ENCODE peak calls at places on chromosomes 6 and 20, in seven cellular contexts. One of them, this sample, is unnamed.

GRCh38 chr6:31609519-31610406 is 5.3 kb upstream of the AIF1 start:
- DNase-seq in astrocyte of the cerebellum: no peak
- DNase-seq in activated T-cell treated with anti-CD3 and anti-CD28 coated beads, Interleukin-2, amount 50 U/mL, for 4 hours: no peak
- DNase-seq in Right ventricle myocardium superior: no peak
- DNase-seq in spleen: no peak
- DNase-seq in keratinocyte: no peak
- DNase-seq in stimulated activated CD8-positive, alpha-beta memory T cell treated with anti-CD3 and anti-CD28 coated beads, Interleukin-2, amount 100 ng/mL, for 1 hour: no peak
- DNase-seq in this sample: no peak

GRCh38 chr6:76770166-76770565 is 693.1 kb downstream of the HTR1B start:
- DNase-seq in stimulated activated CD8-positive, alpha-beta memory T cell treated with anti-CD3 and anti-CD28 coated beads, Interleukin-2, amount 100 ng/mL, for 1 hour: no peak
- DNase-seq in spleen: no peak
- DNase-seq in activated T-cell treated with anti-CD3 and anti-CD28 coated beads, Interleukin-2, amount 50 U/mL, for 4 hours: no peak
- DNase-seq in astrocyte of the cerebellum: no peak
- DNase-seq in Right ventricle myocardium superior: no peak
- DNase-seq in keratinocyte: no peak
- DNase-seq in this sample: peak

GRCh38 chr6:46325561-46326525 is 155.1 kb upstream of the ENPP5 start:
- DNase-seq in keratinocyte: no peak
- DNase-seq in astrocyte of the cerebellum: peak
- DNase-seq in activated T-cell treated with anti-CD3 and anti-CD28 coated beads, Interleukin-2, amount 50 U/mL, for 4 hours: no peak
- DNase-seq in spleen: peak
- DNase-seq in Right ventricle myocardium superior: peak
- DNase-seq in stimulated activated CD8-positive, alpha-beta memory T cell treated with anti-CD3 and anti-CD28 coated beads, Interleukin-2, amount 100 ng/mL, for 1 hour: no peak
- DNase-seq in this sample: peak

GRCh38 chr6:161507375-161507774 is 233.5 kb upstream of the AGPAT4 start:
- DNase-seq in spleen: no peak
- DNase-seq in stimulated activated CD8-positive, alpha-beta memory T cell treated with anti-CD3 and anti-CD28 coated beads, Interleukin-2, amount 100 ng/mL, for 1 hour: no peak
- DNase-seq in keratinocyte: no peak
- DNase-seq in Right ventricle myocardium superior: no peak
- DNase-seq in activated T-cell treated with anti-CD3 and anti-CD28 coated beads, Interleukin-2, amount 50 U/mL, for 4 hours: no peak
- DNase-seq in astrocyte of the cerebellum: no peak
- DNase-seq in this sample: no peak

GRCh38 chr20:13231031-13231752 is 10.1 kb downstream of the ISM1 start:
- DNase-seq in spleen: no peak
- DNase-seq in keratinocyte: peak
- DNase-seq in astrocyte of the cerebellum: no peak
- DNase-seq in stimulated activated CD8-positive, alpha-beta memory T cell treated with anti-CD3 and anti-CD28 coated beads, Interleukin-2, amount 100 ng/mL, for 1 hour: no peak
- DNase-seq in Right ventricle myocardium superior: no peak
- DNase-seq in activated T-cell treated with anti-CD3 and anti-CD28 coated beads, Interleukin-2, amount 50 U/mL, for 4 hours: peak
- DNase-seq in this sample: no peak

GRCh38 chr6:90538651-90539050 is 48.2 kb downstream of the MAP3K7 start:
- DNase-seq in spleen: no peak
- DNase-seq in stimulated activated CD8-positive, alpha-beta memory T cell treated with anti-CD3 and anti-CD28 coated beads, Interleukin-2, amount 100 ng/mL, for 1 hour: no peak
- DNase-seq in keratinocyte: no peak
- DNase-seq in activated T-cell treated with anti-CD3 and anti-CD28 coated beads, Interleukin-2, amount 50 U/mL, for 4 hours: no peak
- DNase-seq in Right ventricle myocardium superior: no peak
- DNase-seq in astrocyte of the cerebellum: no peak
- DNase-seq in this sample: peak

GRCh38 chr6:32244270-32244669 is 20.4 kb upstream of the NOTCH4 start:
- DNase-seq in astrocyte of the cerebellum: no peak
- DNase-seq in keratinocyte: no peak
- DNase-seq in activated T-cell treated with anti-CD3 and anti-CD28 coated beads, Interleukin-2, amount 50 U/mL, for 4 hours: no peak
- DNase-seq in stimulated activated CD8-positive, alpha-beta memory T cell treated with anti-CD3 and anti-CD28 coated beads, Interleukin-2, amount 100 ng/mL, for 1 hour: no peak
- DNase-seq in Right ventricle myocardium superior: no peak
- DNase-seq in spleen: no peak
- DNase-seq in this sample: no peak

GRCh38 chr6:38612386-38612965 is 27.3 kb downstream of the BTBD9 start:
- DNase-seq in stimulated activated CD8-positive, alpha-beta memory T cell treated with anti-CD3 and anti-CD28 coated beads, Interleukin-2, amount 100 ng/mL, for 1 hour: no peak
- DNase-seq in astrocyte of the cerebellum: no peak
- DNase-seq in keratinocyte: no peak
- DNase-seq in spleen: no peak
- DNase-seq in Right ventricle myocardium superior: no peak
- DNase-seq in activated T-cell treated with anti-CD3 and anti-CD28 coated beads, Interleukin-2, amount 50 U/mL, for 4 hours: no peak
- DNase-seq in this sample: peak

GRCh38 chr6:28974505-28974904 is 30.6 kb downstream of the ZNF311 start:
- DNase-seq in spleen: no peak
- DNase-seq in stimulated activated CD8-positive, alpha-beta memory T cell treated with anti-CD3 and anti-CD28 coated beads, Interleukin-2, amount 100 ng/mL, for 1 hour: no peak
- DNase-seq in activated T-cell treated with anti-CD3 and anti-CD28 coated beads, Interleukin-2, amount 50 U/mL, for 4 hours: no peak
- DNase-seq in keratinocyte: no peak
- DNase-seq in astrocyte of the cerebellum: no peak
- DNase-seq in Right ventricle myocardium superior: no peak
- DNase-seq in this sample: no peak

GRCh38 chr6:156557269-156557885 is 219.8 kb upstream of the ARID1B start:
- DNase-seq in Right ventricle myocardium superior: peak
- DNase-seq in activated T-cell treated with anti-CD3 and anti-CD28 coated beads, Interleukin-2, amount 50 U/mL, for 4 hours: no peak
- DNase-seq in keratinocyte: no peak
- DNase-seq in spleen: peak
- DNase-seq in astrocyte of the cerebellum: peak
- DNase-seq in stimulated activated CD8-positive, alpha-beta memory T cell treated with anti-CD3 and anti-CD28 coated beads, Interleukin-2, amount 100 ng/mL, for 1 hour: no peak
- DNase-seq in this sample: peak

GRCh38 chr20:50636601-50637539 is 54.5 kb downstream of the RIPOR3 start:
- DNase-seq in keratinocyte: no peak
- DNase-seq in activated T-cell treated with anti-CD3 and anti-CD28 coated beads, Interleukin-2, amount 50 U/mL, for 4 hours: no peak
- DNase-seq in stimulated activated CD8-positive, alpha-beta memory T cell treated with anti-CD3 and anti-CD28 coated beads, Interleukin-2, amount 100 ng/mL, for 1 hour: no peak
- DNase-seq in astrocyte of the cerebellum: no peak
- DNase-seq in Right ventricle myocardium superior: no peak
- DNase-seq in spleen: no peak
- DNase-seq in this sample: peak

GRCh38 chr20:23152902-23153301 is 66.8 kb upstream of the CD93 start:
- DNase-seq in activated T-cell treated with anti-CD3 and anti-CD28 coated beads, Interleukin-2, amount 50 U/mL, for 4 hours: no peak
- DNase-seq in spleen: no peak
- DNase-seq in Right ventricle myocardium superior: no peak
- DNase-seq in astrocyte of the cerebellum: no peak
- DNase-seq in keratinocyte: no peak
- DNase-seq in stimulated activated CD8-positive, alpha-beta memory T cell treated with anti-CD3 and anti-CD28 coated beads, Interleukin-2, amount 100 ng/mL, for 1 hour: no peak
- DNase-seq in this sample: no peak

GRCh38 chr6:36033935-36034334 is 6.3 kb downstream of the MAPK14 start:
- DNase-seq in stimulated activated CD8-positive, alpha-beta memory T cell treated with anti-CD3 and anti-CD28 coated beads, Interleukin-2, amount 100 ng/mL, for 1 hour: no peak
- DNase-seq in astrocyte of the cerebellum: no peak
- DNase-seq in spleen: no peak
- DNase-seq in Right ventricle myocardium superior: no peak
- DNase-seq in keratinocyte: no peak
- DNase-seq in activated T-cell treated with anti-CD3 and anti-CD28 coated beads, Interleukin-2, amount 50 U/mL, for 4 hours: peak
- DNase-seq in this sample: peak

GRCh38 chr20:46746972-46747371 is 37.5 kb downstream of the SLC2A10 start:
- DNase-seq in spleen: no peak
- DNase-seq in astrocyte of the cerebellum: no peak
- DNase-seq in keratinocyte: no peak
- DNase-seq in Right ventricle myocardium superior: no peak
- DNase-seq in activated T-cell treated with anti-CD3 and anti-CD28 coated beads, Interleukin-2, amount 50 U/mL, for 4 hours: no peak
- DNase-seq in stimulated activated CD8-positive, alpha-beta memory T cell treated with anti-CD3 and anti-CD28 coated beads, Interleukin-2, amount 100 ng/mL, for 1 hour: no peak
- DNase-seq in this sample: peak

GRCh38 chr6:57257911-57258541 is 35.9 kb upstream of the RAB23 start:
- DNase-seq in activated T-cell treated with anti-CD3 and anti-CD28 coated beads, Interleukin-2, amount 50 U/mL, for 4 hours: no peak
- DNase-seq in stimulated activated CD8-positive, alpha-beta memory T cell treated with anti-CD3 and anti-CD28 coated beads, Interleukin-2, amount 100 ng/mL, for 1 hour: no peak
- DNase-seq in astrocyte of the cerebellum: peak
- DNase-seq in keratinocyte: no peak
- DNase-seq in spleen: no peak
- DNase-seq in Right ventricle myocardium superior: no peak
- DNase-seq in this sample: peak

GRCh38 chr6:154986787-154987235 is 8.3 kb upstream of the TIAM2 start:
- DNase-seq in astrocyte of the cerebellum: no peak
- DNase-seq in keratinocyte: no peak
- DNase-seq in Right ventricle myocardium superior: no peak
- DNase-seq in stimulated activated CD8-positive, alpha-beta memory T cell treated with anti-CD3 and anti-CD28 coated beads, Interleukin-2, amount 100 ng/mL, for 1 hour: no peak
- DNase-seq in activated T-cell treated with anti-CD3 and anti-CD28 coated beads, Interleukin-2, amount 50 U/mL, for 4 hours: no peak
- DNase-seq in spleen: no peak
- DNase-seq in this sample: peak

GRCh38 chr6:155301867-155302266 is 12.4 kb downstream of the TFB1M start:
- DNase-seq in Right ventricle myocardium superior: no peak
- DNase-seq in stimulated activated CD8-positive, alpha-beta memory T cell treated with anti-CD3 and anti-CD28 coated beads, Interleukin-2, amount 100 ng/mL, for 1 hour: no peak
- DNase-seq in astrocyte of the cerebellum: peak
- DNase-seq in activated T-cell treated with anti-CD3 and anti-CD28 coated beads, Interleukin-2, amount 50 U/mL, for 4 hours: no peak
- DNase-seq in keratinocyte: no peak
- DNase-seq in spleen: no peak
- DNase-seq in this sample: peak

GRCh38 chr6:135334169-135334568 is 153.1 kb downstream of the MYB start:
- DNase-seq in activated T-cell treated with anti-CD3 and anti-CD28 coated beads, Interleukin-2, amount 50 U/mL, for 4 hours: no peak
- DNase-seq in keratinocyte: no peak
- DNase-seq in stimulated activated CD8-positive, alpha-beta memory T cell treated with anti-CD3 and anti-CD28 coated beads, Interleukin-2, amount 100 ng/mL, for 1 hour: no peak
- DNase-seq in Right ventricle myocardium superior: no peak
- DNase-seq in spleen: no peak
- DNase-seq in astrocyte of the cerebellum: no peak
- DNase-seq in this sample: peak

GRCh38 chr6:14059791-14060436 is 57.7 kb upstream of the CD83 start:
- DNase-seq in stimulated activated CD8-positive, alpha-beta memory T cell treated with anti-CD3 and anti-CD28 coated beads, Interleukin-2, amount 100 ng/mL, for 1 hour: no peak
- DNase-seq in spleen: no peak
- DNase-seq in astrocyte of the cerebellum: no peak
- DNase-seq in activated T-cell treated with anti-CD3 and anti-CD28 coated beads, Interleukin-2, amount 50 U/mL, for 4 hours: no peak
- DNase-seq in Right ventricle myocardium superior: peak
- DNase-seq in keratinocyte: no peak
- DNase-seq in this sample: no peak

GRCh38 chr6:119209452-119210205 is 131.2 kb upstream of the FAM184A start:
- DNase-seq in activated T-cell treated with anti-CD3 and anti-CD28 coated beads, Interleukin-2, amount 50 U/mL, for 4 hours: no peak
- DNase-seq in stimulated activated CD8-positive, alpha-beta memory T cell treated with anti-CD3 and anti-CD28 coated beads, Interleukin-2, amount 100 ng/mL, for 1 hour: no peak
- DNase-seq in Right ventricle myocardium superior: no peak
- DNase-seq in astrocyte of the cerebellum: no peak
- DNase-seq in keratinocyte: no peak
- DNase-seq in spleen: no peak
- DNase-seq in this sample: no peak

GRCh38 chr20:49403911-49404310 is 78.6 kb downstream of the KCNB1 start:
- DNase-seq in activated T-cell treated with anti-CD3 and anti-CD28 coated beads, Interleukin-2, amount 50 U/mL, for 4 hours: no peak
- DNase-seq in keratinocyte: no peak
- DNase-seq in Right ventricle myocardium superior: no peak
- DNase-seq in stimulated activated CD8-positive, alpha-beta memory T cell treated with anti-CD3 and anti-CD28 coated beads, Interleukin-2, amount 100 ng/mL, for 1 hour: no peak
- DNase-seq in astrocyte of the cerebellum: no peak
- DNase-seq in spleen: no peak
- DNase-seq in this sample: no peak

GRCh38 chr6:170172406-170172805 is 118.5 kb downstream of the DLL1 start:
- DNase-seq in Right ventricle myocardium superior: no peak
- DNase-seq in activated T-cell treated with anti-CD3 and anti-CD28 coated beads, Interleukin-2, amount 50 U/mL, for 4 hours: no peak
- DNase-seq in keratinocyte: no peak
- DNase-seq in stimulated activated CD8-positive, alpha-beta memory T cell treated with anti-CD3 and anti-CD28 coated beads, Interleukin-2, amount 100 ng/mL, for 1 hour: no peak
- DNase-seq in spleen: peak
- DNase-seq in astrocyte of the cerebellum: no peak
- DNase-seq in this sample: no peak

GRCh38 chr6:158406736-158407135 is 94.5 kb downstream of the TULP4 start:
- DNase-seq in stimulated activated CD8-positive, alpha-beta memory T cell treated with anti-CD3 and anti-CD28 coated beads, Interleukin-2, amount 100 ng/mL, for 1 hour: no peak
- DNase-seq in spleen: no peak
- DNase-seq in activated T-cell treated with anti-CD3 and anti-CD28 coated beads, Interleukin-2, amount 50 U/mL, for 4 hours: no peak
- DNase-seq in Right ventricle myocardium superior: no peak
- DNase-seq in astrocyte of the cerebellum: no peak
- DNase-seq in keratinocyte: no peak
- DNase-seq in this sample: peak

GRCh38 chr20:25088267-25088666 is 6.3 kb upstream of the VSX1 start:
- DNase-seq in stimulated activated CD8-positive, alpha-beta memory T cell treated with anti-CD3 and anti-CD28 coated beads, Interleukin-2, amount 100 ng/mL, for 1 hour: no peak
- DNase-seq in Right ventricle myocardium superior: no peak
- DNase-seq in astrocyte of the cerebellum: no peak
- DNase-seq in activated T-cell treated with anti-CD3 and anti-CD28 coated beads, Interleukin-2, amount 50 U/mL, for 4 hours: no peak
- DNase-seq in spleen: no peak
- DNase-seq in keratinocyte: no peak
- DNase-seq in this sample: no peak

GRCh38 chr6:146850238-146850896 is 251.6 kb downstream of the ADGB start:
- DNase-seq in stimulated activated CD8-positive, alpha-beta memory T cell treated with anti-CD3 and anti-CD28 coated beads, Interleukin-2, amount 100 ng/mL, for 1 hour: no peak
- DNase-seq in activated T-cell treated with anti-CD3 and anti-CD28 coated beads, Interleukin-2, amount 50 U/mL, for 4 hours: no peak
- DNase-seq in spleen: no peak
- DNase-seq in Right ventricle myocardium superior: no peak
- DNase-seq in astrocyte of the cerebellum: peak
- DNase-seq in keratinocyte: no peak
- DNase-seq in this sample: peak

GRCh38 chr20:18176318-18176785 is 38.7 kb downstream of the KAT14 start:
- DNase-seq in spleen: no peak
- DNase-seq in activated T-cell treated with anti-CD3 and anti-CD28 coated beads, Interleukin-2, amount 50 U/mL, for 4 hours: no peak
- DNase-seq in stimulated activated CD8-positive, alpha-beta memory T cell treated with anti-CD3 and anti-CD28 coated beads, Interleukin-2, amount 100 ng/mL, for 1 hour: no peak
- DNase-seq in keratinocyte: no peak
- DNase-seq in Right ventricle myocardium superior: no peak
- DNase-seq in astrocyte of the cerebellum: no peak
- DNase-seq in this sample: no peak

This sample was measured in iris pigment epithelial cell.